ENCODE peak calls at places on chromosomes 11 and 22, in ten cellular contexts. One of them, this sample, is unnamed.
A peak's percentile ranks its signal among the peaks of the same experiment; 100 is the strongest.

GRCh38 chr22:17774206-17774927 is at the start of gene BID:
- DNase-seq in endothelial cell of umbilical vein: peak; percentile 22
- DNase-seq in A549: no peak
- DNase-seq in K562: peak; percentile 81
- DNase-seq in Peyer's patch: peak; percentile 84
- DNase-seq in IMR-90: peak; percentile 17
- DNase-seq in heart left ventricle: peak; percentile 61
- DNase-seq in spleen: peak; percentile 96
- DNase-seq in tibial nerve: no peak
- DNase-seq in stomach: peak; percentile 60
- DNase-seq in this sample: peak; percentile 35

GRCh38 chr11:131824766-131825165 is 454.4 kb downstream of the NTM start:
- DNase-seq in heart left ventricle: no peak
- DNase-seq in stomach: no peak
- DNase-seq in A549: no peak
- DNase-seq in endothelial cell of umbilical vein: no peak
- DNase-seq in spleen: no peak
- DNase-seq in tibial nerve: peak; percentile 22
- DNase-seq in K562: no peak
- DNase-seq in IMR-90: peak; percentile 2
- DNase-seq in Peyer's patch: no peak
- DNase-seq in this sample: no peak

GRCh38 chr22:49278357-49278756 is 549.3 kb downstream of the BRD1 start:
- DNase-seq in spleen: no peak
- DNase-seq in K562: no peak
- DNase-seq in tibial nerve: no peak
- DNase-seq in A549: no peak
- DNase-seq in endothelial cell of umbilical vein: no peak
- DNase-seq in stomach: no peak
- DNase-seq in heart left ventricle: no peak
- DNase-seq in Peyer's patch: no peak
- DNase-seq in IMR-90: no peak
- DNase-seq in this sample: no peak

GRCh38 chr11:32115406-32115805 is 24.5 kb downstream of the RCN1 start:
- DNase-seq in tibial nerve: no peak
- DNase-seq in Peyer's patch: no peak
- DNase-seq in A549: no peak
- DNase-seq in endothelial cell of umbilical vein: no peak
- DNase-seq in stomach: no peak
- DNase-seq in K562: no peak
- DNase-seq in spleen: no peak
- DNase-seq in heart left ventricle: no peak
- DNase-seq in IMR-90: no peak
- DNase-seq in this sample: no peak

GRCh38 chr11:77175869-77176539 is 48.0 kb downstream of the MYO7A start:
- DNase-seq in spleen: peak; percentile 86
- DNase-seq in heart left ventricle: peak; percentile 71
- DNase-seq in IMR-90: no peak
- DNase-seq in endothelial cell of umbilical vein: no peak
- DNase-seq in tibial nerve: peak; percentile 22
- DNase-seq in A549: no peak
- DNase-seq in Peyer's patch: no peak
- DNase-seq in stomach: no peak
- DNase-seq in K562: no peak
- DNase-seq in this sample: no peak

GRCh38 chr11:42034821-42035220 is 575.4 kb upstream of the LRRC4C start:
- DNase-seq in A549: no peak
- DNase-seq in heart left ventricle: no peak
- DNase-seq in spleen: no peak
- DNase-seq in K562: no peak
- DNase-seq in stomach: no peak
- DNase-seq in Peyer's patch: no peak
- DNase-seq in IMR-90: no peak
- DNase-seq in endothelial cell of umbilical vein: peak; percentile 74
- DNase-seq in tibial nerve: no peak
- DNase-seq in this sample: no peak

GRCh38 chr11:116239247-116239646 is 533.5 kb downstream of the BUD13 start:
- DNase-seq in stomach: no peak
- DNase-seq in spleen: no peak
- DNase-seq in endothelial cell of umbilical vein: no peak
- DNase-seq in IMR-90: no peak
- DNase-seq in K562: no peak
- DNase-seq in Peyer's patch: no peak
- DNase-seq in heart left ventricle: no peak
- DNase-seq in tibial nerve: no peak
- DNase-seq in A549: no peak
- DNase-seq in this sample: no peak

GRCh38 chr11:104148074-104148473 is 15.9 kb downstream of the PDGFD start:
- DNase-seq in heart left ventricle: no peak
- DNase-seq in K562: no peak
- DNase-seq in tibial nerve: no peak
- DNase-seq in stomach: no peak
- DNase-seq in spleen: no peak
- DNase-seq in endothelial cell of umbilical vein: no peak
- DNase-seq in A549: no peak
- DNase-seq in IMR-90: peak; percentile 74
- DNase-seq in Peyer's patch: no peak
- DNase-seq in this sample: no peak

GRCh38 chr22:27513021-27513420 is 288.5 kb downstream of the MN1 start:
- DNase-seq in K562: no peak
- DNase-seq in Peyer's patch: no peak
- DNase-seq in stomach: no peak
- DNase-seq in spleen: no peak
- DNase-seq in heart left ventricle: no peak
- DNase-seq in A549: no peak
- DNase-seq in tibial nerve: no peak
- DNase-seq in IMR-90: no peak
- DNase-seq in endothelial cell of umbilical vein: peak; percentile 69
- DNase-seq in this sample: no peak

GRCh38 chr11:133955091-133955846 is 1.5 kb downstream of the IGSF9B start:
- DNase-seq in tibial nerve: no peak
- DNase-seq in IMR-90: no peak
- DNase-seq in A549: no peak
- DNase-seq in K562: no peak
- DNase-seq in spleen: no peak
- DNase-seq in heart left ventricle: peak; percentile 92
- DNase-seq in Peyer's patch: no peak
- DNase-seq in stomach: no peak
- DNase-seq in endothelial cell of umbilical vein: no peak
- DNase-seq in this sample: no peak

GRCh38 chr22:36197601-36198146 is 3.9 kb downstream of the APOL4 start:
- DNase-seq in heart left ventricle: no peak
- DNase-seq in stomach: no peak
- DNase-seq in IMR-90: no peak
- DNase-seq in tibial nerve: peak; percentile 38
- DNase-seq in A549: no peak
- DNase-seq in spleen: no peak
- DNase-seq in Peyer's patch: no peak
- DNase-seq in endothelial cell of umbilical vein: no peak
- DNase-seq in K562: peak; percentile 43
- DNase-seq in this sample: no peak

GRCh38 chr11:106988151-106988806 is 30.0 kb downstream of the GUCY1A2 start:
- DNase-seq in heart left ventricle: peak; percentile 19
- DNase-seq in stomach: no peak
- DNase-seq in endothelial cell of umbilical vein: no peak
- DNase-seq in IMR-90: peak; percentile 1
- DNase-seq in A549: no peak
- DNase-seq in spleen: no peak
- DNase-seq in K562: no peak
- DNase-seq in tibial nerve: no peak
- DNase-seq in Peyer's patch: no peak
- DNase-seq in this sample: no peak

GRCh38 chr11:3853545-3853842 is 2.0 kb upstream of the STIM1 start:
- DNase-seq in stomach: no peak
- DNase-seq in tibial nerve: no peak
- DNase-seq in spleen: no peak
- DNase-seq in Peyer's patch: no peak
- DNase-seq in A549: no peak
- DNase-seq in heart left ventricle: no peak
- DNase-seq in K562: no peak
- DNase-seq in IMR-90: no peak
- DNase-seq in endothelial cell of umbilical vein: no peak
- DNase-seq in this sample: no peak

GRCh38 chr11:3854660-3854976 is 846 bp upstream of the STIM1 start:
- DNase-seq in IMR-90: no peak
- DNase-seq in stomach: no peak
- DNase-seq in tibial nerve: no peak
- DNase-seq in Peyer's patch: no peak
- DNase-seq in heart left ventricle: no peak
- DNase-seq in A549: no peak
- DNase-seq in spleen: no peak
- DNase-seq in K562: no peak
- DNase-seq in endothelial cell of umbilical vein: no peak
- DNase-seq in this sample: no peak

GRCh38 chr11:3853935-3854659 is 1.4 kb upstream of the STIM1 start:
- DNase-seq in Peyer's patch: peak; percentile 90
- DNase-seq in tibial nerve: no peak
- DNase-seq in K562: no peak
- DNase-seq in A549: no peak
- DNase-seq in spleen: peak; percentile 90
- DNase-seq in IMR-90: no peak
- DNase-seq in endothelial cell of umbilical vein: no peak
- DNase-seq in heart left ventricle: peak; percentile 47
- DNase-seq in stomach: peak; percentile 39
- DNase-seq in this sample: no peak

GRCh38 chr11:3855808-3856491 is 486 bp downstream of the STIM1 start:
- DNase-seq in tibial nerve: no peak
- DNase-seq in A549: peak; percentile 49
- DNase-seq in stomach: peak; percentile 46
- DNase-seq in Peyer's patch: peak; percentile 80
- DNase-seq in heart left ventricle: peak; percentile 67
- DNase-seq in K562: no peak
- DNase-seq in spleen: peak; percentile 95
- DNase-seq in endothelial cell of umbilical vein: peak; percentile 46
- DNase-seq in IMR-90: no peak
- DNase-seq in this sample: no peak

DNA sequence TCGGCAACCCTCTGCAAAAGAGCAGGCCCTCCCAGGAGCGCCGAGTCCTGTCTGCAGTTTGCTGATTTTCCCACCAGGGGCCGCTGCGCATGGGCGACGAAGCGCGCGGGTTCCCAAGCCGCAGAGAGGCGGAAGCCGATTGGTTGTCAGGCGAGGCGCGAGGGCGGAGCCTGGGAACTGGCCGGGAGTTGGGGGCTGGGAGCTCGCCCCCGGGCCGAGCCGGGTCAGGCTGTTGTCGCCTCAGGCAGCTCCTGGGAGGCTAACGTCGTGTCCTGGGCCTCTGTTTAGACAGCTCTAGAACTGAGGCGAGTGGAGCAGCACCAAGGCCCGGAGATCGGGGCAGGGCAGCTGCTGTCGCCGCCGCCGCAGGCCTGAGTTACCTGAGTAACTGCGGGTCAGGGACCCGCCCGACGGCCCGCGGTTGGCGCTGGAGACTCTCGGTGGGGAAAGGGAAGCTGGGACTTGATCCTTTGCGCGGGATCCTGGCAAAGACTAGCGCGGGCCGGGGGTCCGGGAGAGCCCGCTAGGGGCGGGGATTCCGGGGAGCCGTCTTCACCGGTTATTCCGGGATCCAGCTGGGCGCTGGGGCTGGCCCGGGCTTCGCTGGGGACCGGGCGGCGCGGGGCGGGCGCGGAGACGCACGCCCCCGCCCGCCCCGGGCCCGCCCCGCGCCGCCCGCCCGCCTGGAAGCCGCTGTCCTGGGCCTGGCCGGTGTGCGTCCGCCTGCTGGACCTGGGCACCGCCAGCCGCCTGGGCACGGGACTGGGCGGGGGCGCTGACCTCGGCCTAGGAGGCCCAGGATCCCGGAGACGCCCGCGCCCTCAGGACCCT is at the start of gene STIM1:
- DNase-seq in heart left ventricle: peak; percentile 96
- DNase-seq in spleen: peak; percentile 99
- DNase-seq in A549: peak; percentile 82
- DNase-seq in K562: peak; percentile 94
- DNase-seq in stomach: peak; percentile 95
- DNase-seq in Peyer's patch: peak; percentile 97
- DNase-seq in endothelial cell of umbilical vein: peak; percentile 94
- DNase-seq in IMR-90: peak; percentile 90
- DNase-seq in tibial nerve: peak; percentile 94
- DNase-seq in this sample: peak; percentile 96
- TF ChIP-seq POLR2A in heart left ventricle: no peak
- TF ChIP-seq POLR2A in spleen: no peak
- TF ChIP-seq POLR2A in A549: peak; percentile 69
- TF ChIP-seq POLR2A in K562: peak; percentile 72
- TF ChIP-seq POLR2A in stomach: no peak
- TF ChIP-seq POLR2A in Peyer's patch: peak; percentile 73
- TF ChIP-seq POLR2A in endothelial cell of umbilical vein: peak; percentile 49
- TF ChIP-seq POLR2A in IMR-90: peak; percentile 40
- TF ChIP-seq POLR2A in tibial nerve: peak; percentile 81
- TF ChIP-seq POLR2A in this sample: peak; percentile 76

GRCh38 chr11:124970925-124971324 is 16.9 kb downstream of the CCDC15 start:
- DNase-seq in tibial nerve: no peak
- DNase-seq in Peyer's patch: no peak
- DNase-seq in heart left ventricle: no peak
- DNase-seq in A549: no peak
- DNase-seq in endothelial cell of umbilical vein: peak; percentile 26
- DNase-seq in spleen: no peak
- DNase-seq in K562: peak; percentile 29
- DNase-seq in stomach: no peak
- DNase-seq in IMR-90: peak; percentile 35
- DNase-seq in this sample: no peak
- TF ChIP-seq POLR2A in tibial nerve: no peak
- TF ChIP-seq POLR2A in Peyer's patch: no peak
- TF ChIP-seq POLR2A in heart left ventricle: no peak
- TF ChIP-seq POLR2A in A549: no peak
- TF ChIP-seq POLR2A in endothelial cell of umbilical vein: no peak
- TF ChIP-seq POLR2A in spleen: no peak
- TF ChIP-seq POLR2A in K562: no peak
- TF ChIP-seq POLR2A in stomach: no peak
- TF ChIP-seq POLR2A in IMR-90: no peak
- TF ChIP-seq POLR2A in this sample: no peak

DNA sequence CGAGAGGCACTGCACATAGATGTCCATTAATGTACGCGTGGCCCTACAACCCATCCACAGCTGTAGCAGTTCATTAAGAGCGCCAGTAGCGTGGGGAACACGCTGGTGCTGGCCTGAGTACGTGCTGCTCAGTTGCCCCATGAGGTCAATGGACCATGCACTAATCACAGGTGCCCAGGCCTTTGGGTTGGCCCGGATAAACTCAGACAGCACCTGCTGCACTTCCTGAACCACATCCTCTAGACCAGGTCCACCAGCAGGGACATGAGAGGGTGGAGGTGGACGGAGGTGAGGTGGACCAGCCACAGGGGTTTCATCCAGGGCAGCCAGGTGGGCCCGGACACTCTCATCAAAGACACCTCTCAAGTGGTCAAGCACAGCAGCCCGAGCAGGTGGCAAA is 3.1 kb upstream of the GANAB start:
- DNase-seq in A549: no peak
- DNase-seq in Peyer's patch: no peak
- DNase-seq in stomach: no peak
- DNase-seq in tibial nerve: no peak
- DNase-seq in endothelial cell of umbilical vein: no peak
- DNase-seq in IMR-90: no peak
- DNase-seq in heart left ventricle: no peak
- DNase-seq in K562: no peak
- DNase-seq in spleen: peak; percentile 62
- DNase-seq in this sample: no peak
- TF ChIP-seq POLR2A in A549: no peak
- TF ChIP-seq POLR2A in Peyer's patch: no peak
- TF ChIP-seq POLR2A in stomach: no peak
- TF ChIP-seq POLR2A in tibial nerve: no peak
- TF ChIP-seq POLR2A in endothelial cell of umbilical vein: no peak
- TF ChIP-seq POLR2A in IMR-90: no peak
- TF ChIP-seq POLR2A in heart left ventricle: no peak
- TF ChIP-seq POLR2A in K562: no peak
- TF ChIP-seq POLR2A in spleen: no peak
- TF ChIP-seq POLR2A in this sample: no peak

GRCh38 chr11:65540290-65541092 is 15.6 kb downstream of the SCYL1 start:
- DNase-seq in heart left ventricle: peak; percentile 93
- DNase-seq in stomach: peak; percentile 95
- DNase-seq in tibial nerve: peak; percentile 92
- DNase-seq in endothelial cell of umbilical vein: peak; percentile 90
- DNase-seq in K562: peak; percentile 97
- DNase-seq in spleen: peak; percentile 99
- DNase-seq in IMR-90: peak; percentile 82
- DNase-seq in Peyer's patch: peak; percentile 97
- DNase-seq in A549: peak; percentile 91
- DNase-seq in this sample: peak; percentile 98
- TF ChIP-seq POLR2A in heart left ventricle: no peak
- TF ChIP-seq POLR2A in stomach: no peak
- TF ChIP-seq POLR2A in tibial nerve: peak; percentile 61
- TF ChIP-seq POLR2A in endothelial cell of umbilical vein: no peak
- TF ChIP-seq POLR2A in K562: peak; percentile 69
- TF ChIP-seq POLR2A in spleen: no peak
- TF ChIP-seq POLR2A in IMR-90: no peak
- TF ChIP-seq POLR2A in Peyer's patch: peak; percentile 21
- TF ChIP-seq POLR2A in A549: peak; percentile 54
- TF ChIP-seq POLR2A in this sample: no peak

This sample was measured in H54.